ENCODE peak calls at places on chromosomes 4 and X, in six cellular contexts. D is A673; H is CD8-positive, alpha-beta T cell; J is heart left ventricle; L is astrocyte; O is IMR-90. I is an unnamed sample. For H3K36me3, the result is how much of the 10 kb centered on the place peaks cover.

GRCh38 chrX:104118765-104119164 is 6.4 kb downstream of the ZCCHC18 start:
- DNase-seq in D (no peak), H (no peak), J (no peak), L (no peak), O (no peak), I (no peak)

GRCh38 chr4:24730256-24731001 is 64.9 kb upstream of the SOD3 start:
- DNase-seq in D (peak), H (no peak), J (peak), L (peak), O (peak), I (no peak)

GRCh38 chrX:68196939-68197791 is 236.1 kb downstream of the OPHN1 start:
- DNase-seq in D (peak), H (no peak), J (no peak), L (peak), O (peak), I (no peak)

GRCh38 chr4:54498661-54499111 is 159.1 kb upstream of the KIT start:
- DNase-seq in D (peak), H (no peak), J (no peak), L (peak), O (peak), I (peak)

GRCh38 chrX:154411322-154411980 is at the start of gene TAFAZZIN:
- DNase-seq in D (peak), H (peak), J (peak), L (peak), O (peak), I (no peak)

GRCh38 chr4:336099-336892 is 1.3 kb upstream of the ZNF141 start:
- DNase-seq in D (no peak), H (no peak), J (peak), L (no peak), O (no peak), I (no peak)

GRCh38 chr4:183659029-183659870 is at the start of the genes RWDD4 and TRAPPC11:
- DNase-seq in D (peak), H (peak), J (peak), L (peak), O (peak), I (peak)

GRCh38 chr4:83320548-83320947 is 14.1 kb downstream of the HPSE start:
- DNase-seq in D (no peak), H (no peak), J (peak), L (no peak), O (peak), I (peak)

GRCh38 chr4:76388160-76388908 is 32.6 kb downstream of the CCDC158 start:
- DNase-seq in D (no peak), H (no peak), J (no peak), L (peak), O (no peak), I (no peak)

GRCh38 chr4:74317616-74318256 is 9.5 kb downstream of the EPGN start:
- DNase-seq in D (peak), H (no peak), J (no peak), L (no peak), O (peak), I (no peak)

GRCh38 chrX:76109654-76110053 is 63.2 kb upstream of the PBDC1 start:
- DNase-seq in D (no peak), H (no peak), J (no peak), L (no peak), O (no peak), I (no peak)

GRCh38 chrX:15328131-15328530 is 7.2 kb downstream of the PIGA start:
- DNase-seq in D (no peak), H (no peak), J (no peak), L (no peak), O (no peak), I (no peak)

GRCh38 chr4:123599061-123599919 is 202.7 kb downstream of the SPRY1 start:
- DNase-seq in D (no peak), H (no peak), J (no peak), L (peak), O (peak), I (no peak)

GRCh38 chr4:1060646-1061371 is 49.4 kb downstream of the FGFRL1 start:
- DNase-seq in D (no peak), H (no peak), J (no peak), L (no peak), O (no peak), I (no peak)

GRCh38 chrX:16711219-16712115 is 1.0 kb downstream of the CTPS2 start:
- DNase-seq in D (peak), H (no peak), J (no peak), L (no peak), O (no peak), I (no peak)

GRCh38 chr4:127188847-127189246 is 443.9 kb upstream of the INTU start:
- DNase-seq in D (peak), H (no peak), J (no peak), L (peak), O (peak), I (no peak)

GRCh38 chrX:153394595-153394994 is 6.6 kb downstream of the PNMA6E start:
- DNase-seq in D (no peak), H (no peak), J (no peak), L (no peak), O (no peak), I (no peak)

GRCh38 chrX:31331928-31332327 is 260.1 kb upstream of the FTHL17 start:
- DNase-seq in D (no peak), H (no peak), J (no peak), L (no peak), O (no peak), I (no peak)

GRCh38 chr4:73315091-73315490 is 56.5 kb upstream of the ANKRD17 start:
- DNase-seq in D (no peak), H (no peak), J (no peak), L (peak), O (peak), I (no peak)

GRCh38 chr4:73312967-73313366 is 54.4 kb upstream of the ANKRD17 start:
- DNase-seq in D (no peak), H (no peak), J (no peak), L (no peak), O (no peak), I (no peak)

GRCh38 chr4:73309211-73309610 is 50.6 kb upstream of the ANKRD17 start:
- DNase-seq in D (no peak), H (no peak), J (no peak), L (peak), O (peak), I (no peak)

GRCh38 chr4:73308286-73308685 is 49.7 kb upstream of the ANKRD17 start:
- DNase-seq in D (no peak), H (no peak), J (no peak), L (peak), O (peak), I (no peak)

GRCh38 chr4:73311428-73311827 is 52.8 kb upstream of the ANKRD17 start:
- DNase-seq in D (peak), H (no peak), J (no peak), L (peak), O (peak), I (no peak)
- TF ChIP-seq CTCF in D (peak), H (peak), J (peak), L (peak), O (peak), I (peak)

GRCh38 chrX:47583240-47583861 is 1.1 kb downstream of the TIMP1 start:
- DNase-seq in D (no peak), H (no peak), J (no peak), L (no peak), O (no peak), I (no peak)
- H3K4me3 ChIP-seq in D (peak), H (no peak), J (peak), L (peak), O (peak), I (peak)

GRCh38 chr4:68310651-68311247 is 39.1 kb downstream of the YTHDC1 start:
- DNase-seq in D (no peak), H (no peak), J (no peak), L (no peak), O (no peak), I (no peak)

GRCh38 chr4:68319040-68319439 is 30.9 kb downstream of the YTHDC1 start:
- DNase-seq in D (no peak), H (no peak), J (no peak), L (no peak), O (no peak), I (no peak)

DNA sequence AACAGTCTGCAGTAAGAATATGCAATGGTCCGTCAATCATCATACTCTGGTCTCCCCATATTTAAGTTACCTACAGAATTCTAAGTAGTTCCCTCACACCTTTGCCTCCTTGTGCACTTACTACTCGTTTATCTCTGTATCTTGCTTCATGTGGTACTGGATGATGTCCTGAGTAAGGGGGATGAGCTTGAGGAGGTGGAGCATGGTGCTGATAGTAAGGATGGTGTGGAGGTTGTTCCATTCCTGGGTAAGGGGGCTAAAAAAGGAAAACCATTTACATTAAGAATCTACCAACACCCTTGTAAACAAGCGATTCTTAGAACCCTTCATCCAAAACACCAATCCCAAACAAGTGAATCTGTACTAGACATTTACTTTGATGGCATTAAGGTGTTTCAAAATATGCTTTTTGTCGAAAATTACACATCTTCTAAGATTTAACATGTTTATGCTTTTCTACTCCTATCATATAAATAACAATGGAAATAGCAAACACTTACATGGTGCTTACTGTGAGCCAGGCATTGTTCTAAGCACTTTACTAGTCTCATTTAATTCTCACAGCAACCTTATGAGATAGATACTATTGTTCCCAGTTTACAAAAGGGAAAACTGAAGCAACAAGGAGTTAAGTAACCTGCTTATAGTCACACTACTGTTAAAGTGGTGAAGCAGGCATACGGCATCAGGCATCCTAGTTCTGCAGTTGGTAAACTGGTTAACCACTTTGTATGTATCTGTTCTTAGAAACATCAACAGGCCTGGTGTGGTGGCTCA is 33.5 kb downstream of the YTHDC1 start:
- DNase-seq in D (no peak), H (no peak), J (no peak), L (no peak), O (no peak), I (no peak)
- H3K36me3 ChIP-seq in D (under half), H (under half), J (half or more), L (half or more), O (under half), I (under half)

DNA sequence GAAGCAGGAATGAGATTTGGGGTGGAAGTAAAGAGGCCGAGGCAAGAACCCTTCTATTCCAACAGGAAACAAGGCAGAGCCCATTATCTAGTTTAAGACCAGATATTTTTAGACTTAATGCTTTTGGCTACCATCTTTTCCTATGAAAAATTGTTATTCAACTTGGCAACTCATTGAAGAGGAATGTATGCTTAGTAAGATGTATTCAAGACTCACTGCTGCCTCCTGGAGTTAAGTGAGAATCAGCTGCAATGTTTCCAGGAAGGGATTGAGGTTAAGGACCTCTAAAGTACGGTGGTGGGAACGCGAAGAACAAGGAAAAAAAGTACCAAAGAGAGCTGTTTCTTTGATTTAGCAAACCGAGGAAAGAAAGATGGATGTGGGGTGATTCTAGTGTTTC is 89.1 kb downstream of the RAPGEF2 start:
- DNase-seq in D (peak), H (no peak), J (no peak), L (peak), O (peak), I (no peak)
- TF ChIP-seq CTCF in D (peak), H (no peak), J (no peak), L (peak), O (peak), I (peak)

GRCh38 chrX:2690856-2691542 is at the start of gene CD99:
- DNase-seq in D (peak), H (peak), J (peak), L (peak), O (peak), I (no peak)

GRCh38 chrX:2682582-2683177 is 8.4 kb upstream of the CD99 start:
- DNase-seq in D (peak), H (no peak), J (no peak), L (no peak), O (peak), I (no peak)

GRCh38 chrX:2684256-2684655 is 6.8 kb upstream of the CD99 start:
- DNase-seq in D (no peak), H (no peak), J (no peak), L (no peak), O (no peak), I (no peak)

GRCh38 chrX:2689773-2690666 is 1.1 kb upstream of the CD99 start:
- DNase-seq in D (no peak), H (no peak), J (no peak), L (no peak), O (no peak), I (no peak)

GRCh38 chrX:2685886-2686285 is 5.2 kb upstream of the CD99 start:
- DNase-seq in D (no peak), H (no peak), J (no peak), L (no peak), O (no peak), I (no peak)
- H3K4me3 ChIP-seq in D (no peak), H (no peak), J (no peak), L (no peak), O (no peak), I (no peak)

GRCh38 chrX:107894038-107894437 is 68.4 kb downstream of the MID2 start:
- DNase-seq in D (peak), H (no peak), J (no peak), L (peak), O (peak), I (no peak)
- H3K36me3 ChIP-seq in D (under half), H (under half), J (under half), L (under half), O (under half), I (under half)

DNA sequence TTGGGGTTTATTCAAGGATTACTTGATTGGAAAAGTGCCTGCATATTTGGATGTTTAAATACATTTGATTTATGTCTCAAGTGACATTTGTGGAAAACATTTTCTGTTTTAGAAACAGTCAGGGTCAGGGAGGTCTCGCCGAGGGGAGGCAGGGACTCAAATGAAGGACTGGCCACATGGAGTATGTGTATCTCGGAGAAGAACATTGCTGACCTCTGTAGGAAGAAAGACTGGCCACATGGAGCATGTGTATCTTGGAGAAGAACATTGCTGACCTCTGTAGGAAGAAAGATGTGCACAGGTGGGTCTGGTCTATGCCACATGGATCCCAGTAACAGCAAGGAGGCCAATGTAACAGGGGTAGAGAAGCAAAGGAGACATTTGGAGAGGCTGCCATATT is 233.6 kb downstream of the TRIML1 start:
- DNase-seq in D (no peak), H (no peak), J (no peak), L (peak), O (peak), I (no peak)
- TF ChIP-seq CTCF in D (no peak), H (no peak), J (no peak), L (no peak), O (peak), I (peak)

GRCh38 chr4:168629561-168629960 is 132.7 kb downstream of the PALLD start:
- DNase-seq in D (no peak), H (no peak), J (no peak), L (no peak), O (no peak), I (no peak)

GRCh38 chr4:168631241-168632151 is 134.6 kb downstream of the PALLD start:
- DNase-seq in D (peak), H (no peak), J (peak), L (peak), O (peak), I (no peak)

GRCh38 chr4:168632246-168632832 is 135.5 kb downstream of the PALLD start:
- DNase-seq in D (peak), H (no peak), J (no peak), L (peak), O (no peak), I (no peak)

GRCh38 chr4:168628251-168628650 is 131.4 kb downstream of the PALLD start:
- DNase-seq in D (no peak), H (no peak), J (no peak), L (no peak), O (no peak), I (no peak)

GRCh38 chr4:168630445-168631187 is 133.8 kb downstream of the PALLD start:
- DNase-seq in D (peak), H (no peak), J (no peak), L (peak), O (peak), I (peak)
- H3K4me3 ChIP-seq in D (peak), H (no peak), J (peak), L (peak), O (peak), I (peak)